ENCODE peak calls at places on chromosome 16, in seven cellular contexts. O is fibroblast of the aortic adventitia; U is AG10803; R is CD8-positive, alpha-beta T cell; T is MM.1S; J is fibroblast of lung; B is cardiac muscle cell. L is an unnamed sample.

GRCh38 chr16:31569360-31569717 is 41.6 kb downstream of the AHSP start:
- DNase-seq in O (no peak), U (no peak), R (no peak), T (no peak), J (no peak), B (peak), L (no peak)

GRCh38 chr16:89322381-89323119 is 105.0 kb downstream of the ZNF778 start:
- DNase-seq in O (peak), U (peak), R (no peak), T (no peak), J (peak), B (peak), L (peak)

GRCh38 chr16:84774810-84775209 is 45.0 kb upstream of the CRISPLD2 start:
- DNase-seq in O (peak), U (peak), R (no peak), T (no peak), J (peak), B (no peak), L (peak)

GRCh38 chr16:75004460-75004859 is 5.6 kb downstream of the ZNRF1 start:
- DNase-seq in O (no peak), U (no peak), R (no peak), T (no peak), J (no peak), B (no peak), L (no peak)

GRCh38 chr16:88831838-88832237 is 20.1 kb upstream of the APRT start:
- DNase-seq in O (no peak), U (no peak), R (no peak), T (no peak), J (peak), B (no peak), L (peak)

GRCh38 chr16:49513040-49513439 is 139.4 kb downstream of the C16orf78 start:
- DNase-seq in O (peak), U (no peak), R (no peak), T (peak), J (peak), B (no peak), L (peak)

GRCh38 chr16:86016201-86016965 is 117.4 kb downstream of the IRF8 start:
- DNase-seq in O (peak), U (peak), R (peak), T (peak), J (peak), B (peak), L (peak)

GRCh38 chr16:79284760-79285159 is 315.8 kb downstream of the MAF start:
- DNase-seq in O (no peak), U (no peak), R (no peak), T (no peak), J (no peak), B (peak), L (no peak)

GRCh38 chr16:81513204-81514040 is 68.8 kb downstream of the CMIP start:
- DNase-seq in O (peak), U (peak), R (no peak), T (no peak), J (peak), B (peak), L (no peak)

GRCh38 chr16:34802848-34803599 is 1343.6 kb downstream of the TP53TG3F start:
- DNase-seq in O (no peak), U (no peak), R (no peak), T (no peak), J (no peak), B (no peak), L (no peak)

GRCh38 chr16:8569650-8570338 is 20.5 kb downstream of the TMEM114 start:
- DNase-seq in O (no peak), U (no peak), R (no peak), T (no peak), J (no peak), B (no peak), L (no peak)

GRCh38 chr16:49833055-49833454 is 22.9 kb downstream of the ZNF423 start:
- DNase-seq in O (peak), U (no peak), R (no peak), T (no peak), J (no peak), B (no peak), L (peak)

GRCh38 chr16:10741844-10742243 is 1.8 kb upstream of the NUBP1 start:
- DNase-seq in O (peak), U (peak), R (no peak), T (no peak), J (peak), B (no peak), L (peak)

GRCh38 chr16:86931410-86931941 is 353.1 kb downstream of the FOXL1 start:
- DNase-seq in O (peak), U (peak), R (no peak), T (no peak), J (peak), B (peak), L (peak)

GRCh38 chr16:81128726-81129524 is 32.7 kb upstream of the GCSH start:
- DNase-seq in O (no peak), U (no peak), R (no peak), T (no peak), J (no peak), B (no peak), L (no peak)

GRCh38 chr16:7651803-7652570 is 319.3 kb downstream of the RBFOX1 start:
- DNase-seq in O (no peak), U (no peak), R (no peak), T (no peak), J (no peak), B (no peak), L (no peak)

GRCh38 chr16:85168732-85169256 is 56.5 kb upstream of the CIBAR2 start:
- DNase-seq in O (peak), U (peak), R (no peak), T (no peak), J (peak), B (peak), L (peak)

GRCh38 chr16:84596801-84597517 is 20.9 kb downstream of the COTL1 start:
- DNase-seq in O (no peak), U (no peak), R (no peak), T (no peak), J (no peak), B (no peak), L (no peak)

GRCh38 chr16:58026705-58027340 is 1.3 kb downstream of the MMP15 start:
- DNase-seq in O (no peak), U (no peak), R (no peak), T (no peak), J (no peak), B (peak), L (no peak)

GRCh38 chr16:23387666-23388065 is 65.3 kb downstream of the COG7 start:
- DNase-seq in O (no peak), U (no peak), R (no peak), T (no peak), J (no peak), B (no peak), L (no peak)

GRCh38 chr16:15644306-15644961 is 1.5 kb upstream of the MARF1 start:
- DNase-seq in O (no peak), U (peak), R (no peak), T (peak), J (peak), B (no peak), L (no peak)

GRCh38 chr16:26447570-26447969 is 619.2 kb upstream of the C16orf82 start:
- DNase-seq in O (no peak), U (no peak), R (no peak), T (no peak), J (no peak), B (no peak), L (no peak)

GRCh38 chr16:88384222-88385111 is 1.7 kb downstream of the ZNF469 start:
- DNase-seq in O (no peak), U (no peak), R (no peak), T (no peak), J (no peak), B (no peak), L (no peak)

GRCh38 chr16:85323230-85323960 is 211.1 kb upstream of the CIBAR2 start:
- DNase-seq in O (no peak), U (no peak), R (no peak), T (no peak), J (no peak), B (no peak), L (no peak)

GRCh38 chr16:55668337-55669281 is 12.8 kb downstream of the SLC6A2 start:
- DNase-seq in O (no peak), U (peak), R (no peak), T (no peak), J (peak), B (no peak), L (peak)

GRCh38 chr16:3665508-3665907 is 11.0 kb downstream of the DNASE1 start:
- DNase-seq in O (no peak), U (no peak), R (peak), T (no peak), J (no peak), B (no peak), L (no peak)

GRCh38 chr16:2339521-2340484 is 725 bp downstream of the ABCA3 start:
- DNase-seq in O (peak), U (peak), R (peak), T (peak), J (peak), B (peak), L (peak)

GRCh38 chr16:30774367-30775130 is 12.4 kb downstream of the RNF40 start:
- DNase-seq in O (no peak), U (no peak), R (no peak), T (no peak), J (no peak), B (no peak), L (no peak)

GRCh38 chr16:20611975-20612471 is 35.9 kb upstream of the ACSM2B start:
- DNase-seq in O (no peak), U (no peak), R (no peak), T (no peak), J (no peak), B (no peak), L (no peak)

GRCh38 chr16:57316390-57317017 is 32.0 kb upstream of the PLLP start:
- DNase-seq in O (peak), U (peak), R (no peak), T (no peak), J (peak), B (no peak), L (peak)

GRCh38 chr16:11349599-11350276 is 4.5 kb downstream of the RMI2 start:
- DNase-seq in O (peak), U (peak), R (no peak), T (no peak), J (peak), B (no peak), L (peak)

GRCh38 chr16:11180489-11180888 is 75.5 kb downstream of the SOCS1 start:
- DNase-seq in O (no peak), U (no peak), R (no peak), T (no peak), J (no peak), B (no peak), L (no peak)

GRCh38 chr16:23072084-23072599 is 77.1 kb downstream of the USP31 start:
- DNase-seq in O (peak), U (peak), R (no peak), T (no peak), J (peak), B (no peak), L (peak)

GRCh38 chr16:27154573-27155521 is 48.5 kb upstream of the KDM8 start:
- DNase-seq in O (peak), U (peak), R (peak), T (peak), J (peak), B (peak), L (peak)

GRCh38 chr16:85697441-85697840 is 8.7 kb upstream of the GINS2 start:
- DNase-seq in O (no peak), U (no peak), R (no peak), T (no peak), J (no peak), B (no peak), L (no peak)

DNA sequence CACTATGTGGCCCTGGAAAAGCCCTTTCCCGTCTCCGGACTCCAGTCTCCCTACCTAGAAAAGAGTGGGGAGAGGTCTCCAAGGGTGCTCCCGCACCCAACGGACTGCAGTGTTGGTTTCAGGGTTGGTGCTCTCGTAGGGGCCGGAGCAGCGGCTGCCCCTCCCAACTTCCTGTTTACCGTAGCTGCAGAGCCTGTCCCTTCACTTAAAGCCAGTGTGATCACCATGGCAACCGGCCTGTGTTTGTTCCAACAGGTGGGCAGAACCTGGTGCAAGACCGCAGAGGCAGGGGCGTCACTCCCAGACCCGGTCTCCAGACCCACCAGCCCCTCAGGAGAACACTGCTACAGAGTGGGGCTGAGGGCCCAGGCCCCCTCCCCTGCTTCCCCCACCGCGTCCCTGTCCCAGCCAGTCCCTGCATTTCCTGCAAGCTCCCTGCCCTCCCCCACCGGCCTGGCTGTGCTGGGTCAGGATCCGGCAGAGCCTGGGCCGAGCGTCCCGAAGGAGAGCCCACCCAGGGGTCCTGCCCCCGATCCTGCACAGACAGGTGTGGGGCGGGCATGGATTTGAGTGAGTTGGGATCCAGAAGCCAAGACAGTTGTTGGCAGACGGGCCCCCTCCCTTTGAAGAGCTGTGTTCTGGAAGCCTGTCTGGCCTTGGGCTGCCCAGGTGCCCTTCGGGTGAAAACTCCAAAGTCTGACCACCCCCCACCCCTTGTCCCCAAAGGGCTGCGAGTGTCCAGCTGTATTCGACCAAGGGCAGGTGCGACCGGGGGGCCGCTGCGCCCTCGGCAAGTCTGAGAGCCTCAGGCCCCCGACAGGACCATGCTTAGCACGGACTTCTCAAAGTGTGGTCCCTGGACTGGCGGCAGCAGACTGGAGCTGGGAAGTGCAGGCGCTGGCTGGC is 1.5 kb upstream of the BAIAP3 start:
- DNase-seq in O (no peak), U (peak), R (peak), T (peak), J (peak), B (no peak), L (peak)
- H3K4me3 ChIP-seq in O (no peak), U (no peak), R (peak), T (peak), J (peak), B (no peak), L (peak)

GRCh38 chr16:67341250-67341649 is 14.6 kb downstream of the LRRC36 start:
- DNase-seq in O (no peak), U (no peak), R (no peak), T (no peak), J (no peak), B (no peak), L (no peak)

GRCh38 chr16:67336646-67337045 is 10.0 kb downstream of the LRRC36 start:
- DNase-seq in O (no peak), U (no peak), R (no peak), T (no peak), J (peak), B (no peak), L (peak)

GRCh38 chr16:67336111-67336510 is 9.5 kb downstream of the LRRC36 start:
- DNase-seq in O (no peak), U (no peak), R (no peak), T (no peak), J (no peak), B (no peak), L (no peak)

GRCh38 chr16:67342616-67343015 is 16.0 kb downstream of the LRRC36 start:
- DNase-seq in O (no peak), U (no peak), R (no peak), T (no peak), J (no peak), B (no peak), L (no peak)

GRCh38 chr16:67339453-67339852 is 12.8 kb downstream of the LRRC36 start:
- DNase-seq in O (peak), U (peak), R (no peak), T (no peak), J (peak), B (no peak), L (peak)
- TF ChIP-seq CTCF in O (peak), U (peak), R (no peak), T (peak), J (peak), B (peak), L (peak)

GRCh38 chr16:65125871-65126270 is 4.0 kb upstream of the CDH11 start:
- DNase-seq in O (peak), U (peak), R (no peak), T (no peak), J (peak), B (no peak), L (peak)
- H3K4me3 ChIP-seq in O (peak), U (peak), R (no peak), T (no peak), J (no peak), B (no peak), L (no peak)

GRCh38 chr16:73387979-73388378 is 340.1 kb upstream of the ZFHX3 start:
- DNase-seq in O (no peak), U (no peak), R (no peak), T (no peak), J (no peak), B (no peak), L (no peak)

GRCh38 chr16:73390491-73390890 is 342.6 kb upstream of the ZFHX3 start:
- DNase-seq in O (no peak), U (no peak), R (no peak), T (no peak), J (no peak), B (no peak), L (no peak)

GRCh38 chr16:73385701-73386100 is 337.8 kb upstream of the ZFHX3 start:
- DNase-seq in O (no peak), U (no peak), R (no peak), T (no peak), J (no peak), B (no peak), L (no peak)

GRCh38 chr16:73390936-73391335 is 343.0 kb upstream of the ZFHX3 start:
- DNase-seq in O (no peak), U (peak), R (no peak), T (no peak), J (peak), B (no peak), L (peak)

DNA sequence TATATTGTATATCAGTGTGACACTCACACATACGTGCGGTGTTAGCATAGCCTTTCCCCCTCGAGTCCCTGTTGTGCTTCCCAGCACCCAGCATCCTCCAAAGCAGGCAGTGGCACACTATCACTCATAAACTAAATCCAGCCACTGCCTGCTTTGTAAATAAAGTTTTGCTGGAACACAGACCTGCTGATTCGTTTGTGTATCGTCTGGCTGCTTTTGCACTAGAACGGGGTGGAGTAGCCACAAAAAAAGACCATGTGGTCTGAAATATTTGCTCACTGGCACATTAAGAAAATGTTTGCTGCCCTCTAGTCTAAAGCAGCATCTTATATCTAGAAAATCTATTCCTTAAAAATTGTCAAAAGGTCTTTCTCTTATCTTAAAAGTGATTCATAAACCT is 341.1 kb upstream of the ZFHX3 start:
- DNase-seq in O (no peak), U (no peak), R (no peak), T (no peak), J (no peak), B (no peak), L (no peak)
- TF ChIP-seq CTCF in O (no peak), U (no peak), R (no peak), T (no peak), J (no peak), B (no peak), L (no peak)

DNA sequence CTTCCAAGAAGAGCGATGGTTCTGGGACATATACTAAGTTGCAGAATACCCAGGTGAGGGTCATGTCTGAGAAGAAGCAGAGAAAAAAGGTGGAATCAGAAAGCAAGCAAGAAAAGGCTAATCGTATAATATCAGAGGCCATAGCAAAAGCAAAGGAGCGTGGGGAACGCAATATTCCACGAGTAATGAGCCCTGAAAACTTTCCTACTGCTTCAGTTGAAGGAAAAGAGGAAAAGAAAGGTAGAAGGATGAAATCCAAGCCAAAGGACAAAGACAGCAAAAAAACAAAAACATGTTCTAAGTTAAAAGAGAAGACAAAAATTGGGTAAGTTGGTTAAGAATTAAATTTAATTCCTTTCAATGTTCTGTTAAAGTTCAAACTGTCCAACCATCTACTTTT is 154.7 kb downstream of the CHD9 start:
- DNase-seq in O (no peak), U (no peak), R (no peak), T (no peak), J (no peak), B (no peak), L (no peak)
- H3K4me3 ChIP-seq in O (peak), U (peak), R (no peak), T (no peak), J (peak), B (peak), L (peak)

DNA sequence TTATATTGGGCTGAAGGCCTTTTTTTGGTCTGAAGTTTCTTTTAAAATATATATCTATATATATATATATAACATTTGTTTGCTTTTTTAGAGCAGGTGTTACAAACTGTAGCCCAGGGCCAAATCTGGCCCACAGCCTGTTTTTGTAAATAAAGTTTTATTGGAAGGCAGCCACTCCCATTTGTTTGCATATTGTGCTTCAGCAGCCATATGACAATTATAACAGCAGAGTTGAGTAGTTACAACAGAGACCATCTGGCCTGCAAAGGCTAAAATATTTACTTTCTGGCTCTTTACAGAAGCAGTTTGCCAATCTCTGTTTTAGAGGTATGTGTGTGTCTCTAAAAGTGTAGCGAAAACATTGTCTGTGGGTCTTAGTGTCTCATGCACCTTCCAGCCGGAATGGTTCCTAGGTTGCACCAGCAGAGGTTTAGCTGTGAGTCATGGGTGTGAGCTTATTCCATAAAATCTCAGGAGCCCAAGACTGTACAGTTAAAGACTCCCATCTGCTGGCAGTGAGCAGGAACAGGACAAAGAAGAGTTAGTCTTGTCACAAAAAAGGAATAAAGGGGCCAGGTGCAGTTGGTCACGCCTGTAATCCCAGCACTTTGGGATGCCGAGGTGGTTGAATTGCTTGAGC is 23.8 kb downstream of the LCMT1 start:
- DNase-seq in O (peak), U (peak), R (no peak), T (no peak), J (peak), B (no peak), L (peak)
- TF ChIP-seq CTCF in O (peak), U (peak), R (no peak), T (no peak), J (peak), B (no peak), L (peak)